ENCODE peak calls at places on chromosome 7, in nine cellular contexts. B, P, Z, U, W, T, Q, V and I are unnamed samples. For H3K4me1, the result is how much of the 10 kb centered on the place peaks cover.

GRCh38 chr7:80921130-80921529 is 2.3 kb upstream of the SEMA3C start:
- DNase-seq in B (no peak), P (no peak), Z (no peak), U (no peak), W (no peak), T (peak), Q (no peak), V (no peak), I (no peak)

GRCh38 chr7:50603288-50603687 is 38.1 kb upstream of the DDC start:
- DNase-seq in B (no peak), P (no peak), Z (no peak), U (no peak), W (no peak), T (no peak), Q (no peak), V (no peak), I (no peak)

GRCh38 chr7:96921771-96922170 is 83.6 kb upstream of the DLX6 start:
- DNase-seq in B (no peak), P (no peak), Z (no peak), U (no peak), W (no peak), T (no peak), Q (no peak), V (no peak), I (no peak)

GRCh38 chr7:127782550-127783266 is 130.7 kb downstream of the SND1 start:
- DNase-seq in B (no peak), P (no peak), Z (peak), U (no peak), W (no peak), T (no peak), Q (no peak), V (peak), I (no peak)

GRCh38 chr7:155291045-155291530 is 6.6 kb upstream of the INSIG1 start:
- DNase-seq in B (peak), P (no peak), Z (no peak), U (no peak), W (peak), T (no peak), Q (no peak), V (peak), I (no peak)

GRCh38 chr7:64839910-64840309 is 45.7 kb downstream of the ZNF138 start:
- DNase-seq in B (no peak), P (no peak), Z (no peak), U (no peak), W (no peak), T (no peak), Q (no peak), V (no peak), I (no peak)

GRCh38 chr7:67663644-67664043 is 667.0 kb downstream of the TYW1 start:
- DNase-seq in B (no peak), P (no peak), Z (no peak), U (no peak), W (no peak), T (no peak), Q (no peak), V (no peak), I (no peak)

GRCh38 chr7:101602484-101603241 is 26.4 kb downstream of the MYL10 start:
- DNase-seq in B (peak), P (peak), Z (peak), U (peak), W (peak), T (peak), Q (peak), V (peak), I (peak)

GRCh38 chr7:29883462-29884398 is 77.4 kb downstream of the WIPF3 start:
- DNase-seq in B (no peak), P (no peak), Z (no peak), U (no peak), W (no peak), T (peak), Q (no peak), V (no peak), I (peak)

GRCh38 chr7:51029586-51030230 is 247.0 kb upstream of the GRB10 start:
- DNase-seq in B (no peak), P (no peak), Z (no peak), U (no peak), W (no peak), T (no peak), Q (no peak), V (peak), I (no peak)

GRCh38 chr7:55381696-55382095 is 16.6 kb downstream of the LANCL2 start:
- DNase-seq in B (no peak), P (no peak), Z (no peak), U (no peak), W (no peak), T (no peak), Q (no peak), V (no peak), I (no peak)

GRCh38 chr7:26995664-26996063 is 100.1 kb downstream of the HOXA1 start:
- DNase-seq in B (no peak), P (no peak), Z (no peak), U (no peak), W (no peak), T (no peak), Q (no peak), V (no peak), I (no peak)

GRCh38 chr7:130910949-130911944 is 177.2 kb upstream of the KLF14 start:
- DNase-seq in B (no peak), P (no peak), Z (no peak), U (no peak), W (no peak), T (no peak), Q (no peak), V (peak), I (no peak)

DNA sequence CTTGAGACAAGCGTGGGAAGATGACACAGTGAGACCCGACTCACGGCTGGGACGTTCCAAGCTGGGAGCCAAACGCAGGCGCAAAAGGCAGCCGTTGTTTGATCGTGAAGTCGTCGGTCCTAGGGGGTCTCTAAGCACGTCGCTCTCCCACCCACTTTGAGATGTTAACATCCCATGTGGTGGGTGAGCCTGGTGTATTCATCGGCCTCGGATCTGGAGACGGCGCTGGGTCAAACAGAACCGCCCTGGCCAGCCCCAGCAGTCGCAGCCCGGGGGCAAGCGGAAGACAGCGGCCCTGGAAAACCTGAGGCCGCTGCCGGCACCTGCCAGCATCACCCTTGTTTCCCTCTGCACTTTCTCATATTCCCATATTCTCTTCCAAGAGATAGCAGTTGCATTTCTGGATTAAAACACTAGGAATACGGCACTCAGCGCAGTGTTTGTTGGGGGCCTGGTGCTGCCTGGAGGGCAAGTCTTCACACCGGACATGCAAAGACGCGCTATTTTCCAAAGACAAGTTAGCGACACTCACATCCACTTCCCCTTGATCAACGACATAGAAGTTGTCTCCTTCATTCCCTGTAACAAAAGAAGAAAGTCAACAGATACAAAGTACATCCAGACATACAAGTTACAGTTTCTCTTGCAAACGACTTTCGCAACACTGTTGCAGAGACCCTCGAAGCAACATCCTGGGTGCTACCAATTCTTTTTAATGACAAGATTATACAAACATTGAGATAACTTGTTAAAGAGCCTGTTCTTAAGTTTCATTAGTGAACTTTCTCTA is 86.2 kb upstream of the PDGFA start:
- DNase-seq in B (no peak), P (no peak), Z (no peak), U (no peak), W (no peak), T (no peak), Q (no peak), V (no peak), I (no peak)
- H3K27ac ChIP-seq in B (no peak), P (peak), Z (no peak), U (no peak), W (peak), T (no peak), Q (peak), V (no peak), I (no peak)

GRCh38 chr7:114084381-114085312 is 165.8 kb upstream of the PPP1R3A start:
- DNase-seq in B (peak), P (no peak), Z (no peak), U (peak), W (peak), T (peak), Q (peak), V (no peak), I (peak)

GRCh38 chr7:114081606-114082425 is 163.0 kb upstream of the PPP1R3A start:
- DNase-seq in B (no peak), P (no peak), Z (no peak), U (no peak), W (no peak), T (no peak), Q (no peak), V (peak), I (no peak)

GRCh38 chr7:114082934-114083647 is 164.3 kb upstream of the PPP1R3A start:
- DNase-seq in B (no peak), P (no peak), Z (no peak), U (peak), W (peak), T (no peak), Q (peak), V (no peak), I (peak)

GRCh38 chr7:114083714-114084113 is 164.9 kb upstream of the PPP1R3A start:
- DNase-seq in B (no peak), P (no peak), Z (no peak), U (no peak), W (no peak), T (no peak), Q (no peak), V (no peak), I (no peak)

DNA sequence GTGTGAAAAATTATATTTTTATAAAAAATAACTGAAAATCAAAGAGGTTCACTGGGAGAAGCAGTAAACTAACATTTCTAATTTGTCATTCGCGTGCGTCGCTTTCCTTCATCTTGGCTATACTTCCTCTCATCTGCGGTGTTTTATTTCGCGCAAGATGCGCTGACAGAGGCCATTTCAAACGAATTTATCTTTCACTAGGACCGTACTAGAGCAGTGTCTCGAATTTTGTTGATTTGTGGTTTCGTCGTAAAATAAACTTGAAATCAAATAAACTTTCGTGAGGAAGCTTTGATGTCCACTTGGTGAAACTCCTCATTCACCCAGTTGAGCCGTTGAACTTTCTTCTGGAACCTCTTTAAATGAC is 163.7 kb upstream of the PPP1R3A start:
- DNase-seq in B (no peak), P (no peak), Z (no peak), U (no peak), W (no peak), T (no peak), Q (no peak), V (no peak), I (no peak)
- H3K4me1 ChIP-seq in B (under half), P (under half), Z (under half), U (under half), W (under half), T (under half), Q (under half), V (under half), I (under half)

GRCh38 chr7:5699467-5699866 is 82.0 kb downstream of the RNF216 start:
- DNase-seq in B (no peak), P (no peak), Z (no peak), U (no peak), W (no peak), T (no peak), Q (no peak), V (peak), I (no peak)
- H3K27ac ChIP-seq in B (peak), P (no peak), Z (no peak), U (peak), W (no peak), T (peak), Q (peak), V (peak), I (peak)

GRCh38 chr7:73978681-73979563 is 49.1 kb upstream of the ELN start:
- DNase-seq in B (peak), P (no peak), Z (peak), U (peak), W (peak), T (no peak), Q (peak), V (no peak), I (peak)
- H3K4me1 ChIP-seq in B (under half), P (under half), Z (under half), U (under half), W (under half), T (under half), Q (under half), V (under half), I (under half)

DNA sequence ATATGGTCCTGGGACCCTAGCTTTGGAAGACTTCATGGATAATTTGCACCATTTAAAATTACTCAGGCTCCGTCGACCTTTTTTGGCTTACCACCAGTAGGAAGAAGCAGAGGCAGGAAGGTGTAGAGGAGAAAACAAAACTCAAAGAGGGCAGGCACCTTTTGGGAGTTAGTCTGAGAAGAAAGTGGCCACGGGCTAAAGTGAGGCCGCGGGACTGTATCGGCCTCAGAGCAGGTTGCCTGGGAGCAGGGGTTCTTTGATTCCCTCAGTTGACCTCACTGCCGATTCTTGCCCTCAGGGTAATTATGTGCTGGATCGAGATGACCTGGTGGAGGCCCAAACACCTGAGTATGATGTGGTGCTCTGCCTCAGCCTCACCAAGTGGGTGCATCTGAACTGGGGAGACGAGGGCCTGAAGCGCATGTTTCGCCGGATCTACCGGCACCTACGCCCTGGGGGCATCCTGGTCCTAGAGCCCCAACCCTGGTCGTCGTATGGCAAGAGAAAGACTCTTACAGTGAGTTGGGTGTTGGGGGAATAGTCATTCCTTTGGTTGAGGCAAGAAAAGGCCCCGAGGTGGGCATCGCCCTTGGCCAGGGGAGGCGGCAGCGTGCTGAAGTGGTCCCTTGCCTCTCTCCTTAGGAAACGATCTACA is 3.1 kb downstream of the MEPCE start:
- DNase-seq in B (no peak), P (no peak), Z (no peak), U (no peak), W (no peak), T (no peak), Q (no peak), V (no peak), I (no peak)
- H3K27ac ChIP-seq in B (no peak), P (no peak), Z (peak), U (peak), W (no peak), T (no peak), Q (no peak), V (no peak), I (no peak)

DNA sequence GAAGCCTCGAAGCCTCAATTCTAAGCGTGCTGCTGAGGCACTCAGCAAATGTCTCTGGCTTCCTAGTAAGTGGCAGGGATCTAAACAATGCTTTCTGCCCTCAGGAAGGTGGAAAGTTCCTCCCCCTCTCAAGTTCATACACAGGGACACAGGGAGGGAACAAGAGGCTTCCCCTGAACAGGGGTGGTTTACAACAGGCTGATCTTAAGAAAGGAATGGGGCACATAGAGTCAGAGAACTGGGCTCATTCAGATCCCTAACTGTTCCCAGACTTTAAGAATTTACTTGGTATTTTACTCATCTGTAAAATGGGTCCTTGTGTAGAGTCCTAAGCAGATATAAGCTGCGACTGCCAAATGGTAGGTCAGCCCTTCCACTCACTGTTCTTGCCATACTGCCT is 2.5 kb downstream of the TNS3 start:
- DNase-seq in B (no peak), P (no peak), Z (no peak), U (no peak), W (no peak), T (no peak), Q (no peak), V (no peak), I (no peak)
- H3K4me1 ChIP-seq in B (under half), P (under half), Z (half or more), U (under half), W (half or more), T (under half), Q (under half), V (under half), I (under half)

GRCh38 chr7:2604608-2605174 is 27.1 kb upstream of the TTYH3 start:
- DNase-seq in B (no peak), P (no peak), Z (no peak), U (no peak), W (no peak), T (no peak), Q (no peak), V (no peak), I (peak)

GRCh38 chr7:2606539-2606936 is 25.2 kb upstream of the TTYH3 start:
- DNase-seq in B (no peak), P (no peak), Z (no peak), U (no peak), W (no peak), T (no peak), Q (no peak), V (no peak), I (peak)

GRCh38 chr7:2607122-2607912 is 24.5 kb upstream of the TTYH3 start:
- DNase-seq in B (peak), P (no peak), Z (no peak), U (no peak), W (no peak), T (no peak), Q (peak), V (no peak), I (peak)

GRCh38 chr7:2607913-2608899 is 23.6 kb upstream of the TTYH3 start:
- DNase-seq in B (no peak), P (no peak), Z (no peak), U (no peak), W (no peak), T (no peak), Q (no peak), V (no peak), I (no peak)

GRCh38 chr7:2605608-2606538 is 25.9 kb upstream of the TTYH3 start:
- DNase-seq in B (no peak), P (no peak), Z (no peak), U (no peak), W (no peak), T (no peak), Q (no peak), V (no peak), I (no peak)
- H3K27ac ChIP-seq in B (no peak), P (no peak), Z (no peak), U (no peak), W (no peak), T (no peak), Q (no peak), V (no peak), I (no peak)